ENCODE peak calls at places on chromosomes 12 and 14, in six cellular contexts. A is IMR-90, Y is GM12878, W is HepG2, E is PC-3, H is colonic mucosa. X is an unnamed sample.
A peak's percentile ranks its signal among the peaks of the same experiment; 100 is the strongest.

GRCh38 chr14:98984719-98985041 is 287.3 kb downstream of the BCL11B start:
- DNase-seq in A (no peak), H (peak; percentile 25), E (no peak), W (no peak), Y (no peak), X (no peak)

GRCh38 chr12:19223695-19224094 is 94.2 kb downstream of the PLEKHA5 start:
- DNase-seq in E (no peak), Y (no peak), W (no peak), A (peak; percentile 83), H (no peak), X (peak; percentile 90)

GRCh38 chr12:9760699-9761406 is at the start of gene CD69:
- DNase-seq in E (no peak), H (peak; percentile 49), Y (peak; percentile 95), A (no peak), W (no peak), X (no peak)

GRCh38 chr14:37618498-37619041 is 23.1 kb downstream of the TTC6 start:
- DNase-seq in E (no peak), W (peak; percentile 50), Y (no peak), H (no peak), A (no peak), X (no peak)

GRCh38 chr14:32531942-32532341 is 202.8 kb downstream of the AKAP6 start:
- DNase-seq in H (no peak), W (no peak), A (no peak), Y (no peak), E (no peak), X (no peak)

GRCh38 chr14:22981090-22982012 is 1.0 kb downstream of the AJUBA start:
- DNase-seq in Y (no peak), H (no peak), E (peak; percentile 43), A (no peak), W (no peak), X (no peak)

GRCh38 chr12:88575361-88575959 is 4.8 kb downstream of the KITLG start:
- DNase-seq in A (no peak), W (no peak), Y (no peak), E (no peak), H (no peak), X (no peak)

GRCh38 chr14:68705741-68706283 is 87.1 kb downstream of the ZFP36L1 start:
- DNase-seq in A (no peak), E (no peak), Y (no peak), H (peak; percentile 89), W (no peak), X (no peak)

GRCh38 chr12:6960291-6961277 is 9.4 kb downstream of the PTPN6 start:
- DNase-seq in E (no peak), H (peak; percentile 45), Y (no peak), W (no peak), A (peak; percentile 38), X (peak; percentile 16)

GRCh38 chr14:84670801-84671200 is 859.1 kb upstream of the FLRT2 start:
- DNase-seq in Y (no peak), H (no peak), W (no peak), E (no peak), A (no peak), X (no peak)

GRCh38 chr14:103562135-103562384 is 397 bp downstream of the BAG5 start:
- DNase-seq in H (no peak), Y (no peak), A (no peak), W (no peak), E (peak; percentile 20), X (no peak)

GRCh38 chr12:114508529-114509129 is 102.7 kb upstream of the TBX5 start:
- DNase-seq in A (peak; percentile 79), H (peak; percentile 61), W (peak; percentile 71), E (peak; percentile 75), Y (peak; percentile 16), X (peak; percentile 36)

GRCh38 chr14:54567224-54567633 is 301 bp downstream of the SAMD4A start:
- DNase-seq in A (no peak), E (no peak), W (no peak), Y (no peak), H (peak; percentile 56), X (peak; percentile 27)

GRCh38 chr12:118866346-118866745 is 115.0 kb upstream of the SRRM4 start:
- DNase-seq in Y (no peak), W (no peak), E (peak; percentile 30), H (no peak), A (no peak), X (no peak)

GRCh38 chr14:104331871-104332605 is 193.7 kb downstream of the KIF26A start:
- DNase-seq in A (no peak), E (no peak), W (no peak), Y (no peak), H (peak; percentile 16), X (no peak)

GRCh38 chr14:99663716-99664635 is 19.0 kb downstream of the HHIPL1 start:
- DNase-seq in A (no peak), W (no peak), Y (no peak), E (no peak), H (no peak), X (no peak)

GRCh38 chr12:122932207-122932606 is 34.1 kb downstream of the ABCB9 start:
- DNase-seq in H (no peak), W (no peak), Y (no peak), A (no peak), E (no peak), X (no peak)

DNA sequence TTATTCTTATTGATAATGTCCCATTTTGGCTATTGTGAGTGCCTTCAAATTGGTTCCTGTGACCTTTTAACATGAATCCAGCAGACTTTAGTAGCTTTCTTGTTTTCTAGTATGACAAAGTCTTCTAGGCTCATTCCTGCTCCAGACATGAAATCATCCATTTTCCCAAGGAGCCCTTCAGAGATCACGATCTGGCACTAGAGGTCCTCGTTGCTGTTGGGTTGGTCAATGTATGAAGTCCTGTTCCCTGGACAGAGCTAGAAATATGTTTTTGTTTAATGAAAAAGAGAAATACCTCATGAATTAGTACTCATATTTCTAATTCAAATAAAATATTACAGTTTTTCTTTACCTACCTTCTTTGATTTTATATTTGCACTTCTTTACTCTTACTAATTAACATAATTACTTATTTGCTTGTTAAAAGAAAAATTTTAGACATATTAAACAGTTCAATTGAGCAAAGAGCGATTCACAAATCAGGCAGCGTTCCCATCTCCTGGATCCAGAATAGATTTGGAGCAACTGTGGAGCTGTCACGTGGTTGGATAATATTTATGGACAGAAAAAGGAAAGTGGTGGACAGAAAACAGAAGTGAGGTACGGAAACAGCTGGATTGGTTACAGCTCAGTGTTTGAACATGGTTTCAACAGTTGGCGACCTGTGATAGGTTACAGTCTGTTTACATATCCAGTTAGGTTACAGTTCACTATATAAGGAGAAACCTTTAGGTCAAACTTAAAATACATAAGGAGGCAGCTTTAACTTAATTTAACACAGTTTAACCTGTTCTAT is 19.8 kb upstream of the FAM234B start:
- DNase-seq in W (peak; percentile 11), H (no peak), A (peak; percentile 82), E (no peak), Y (no peak), X (no peak)
- H3K9ac ChIP-seq in W (no peak overlapping the region), H (no peak overlapping the region), A (no peak overlapping the region), E (no peak overlapping the region), Y (no peak overlapping the region), X (no peak overlapping the region)

GRCh38 chr12:69342407-69342806 is 5.8 kb upstream of the LYZ start:
- DNase-seq in Y (no peak), E (no peak), W (no peak), H (no peak), A (no peak), X (no peak)
- H3K27ac ChIP-seq in Y (no peak overlapping the region), E (no peak overlapping the region), W (peak overlapping the region; percentile 37), H (no peak overlapping the region), A (no peak overlapping the region), X (no peak overlapping the region)

GRCh38 chr12:125633686-125634085 is 568.5 kb downstream of the AACS start:
- DNase-seq in Y (no peak), W (no peak), A (no peak), H (no peak), E (no peak), X (no peak)
- TF ChIP-seq CTCF in Y (no peak), W (no peak), A (no peak), H (no peak), E (no peak), X (no peak)

DNA sequence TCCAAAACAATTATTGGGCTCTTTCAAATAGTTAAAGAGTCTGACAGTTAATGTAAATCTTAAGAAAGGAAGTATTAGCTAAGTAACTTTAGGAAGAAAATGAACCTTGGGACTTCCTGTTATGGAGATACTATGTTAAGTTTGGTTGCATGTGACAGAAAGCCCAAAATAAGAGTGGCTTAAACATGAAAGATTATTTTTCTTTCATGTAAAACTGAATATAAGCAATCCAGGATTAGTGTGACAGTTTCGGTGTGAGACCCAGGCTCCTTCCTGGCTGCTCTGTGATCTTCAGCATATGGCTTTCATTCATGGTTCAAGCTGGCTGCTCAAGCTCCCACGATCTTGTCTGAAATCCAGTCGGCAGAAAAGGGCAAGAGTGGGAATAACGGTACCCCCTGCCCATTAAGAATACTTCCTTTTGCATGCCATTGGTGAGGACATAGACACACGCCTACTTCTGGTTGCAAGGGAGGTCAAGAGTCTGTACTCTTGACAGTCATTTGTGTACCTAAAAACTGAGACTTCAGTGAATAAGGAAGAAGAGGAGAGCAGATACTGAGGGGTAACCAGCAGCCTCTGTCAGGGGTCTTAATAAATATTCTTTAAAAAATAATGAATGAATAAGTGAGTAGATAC is 2.2 kb upstream of the RPAP3 start:
- DNase-seq in Y (no peak), W (no peak), H (no peak), E (no peak), A (no peak), X (no peak)
- H3K9ac ChIP-seq in Y (peak overlapping the region; percentile 4), W (no peak overlapping the region), H (no peak overlapping the region), E (no peak overlapping the region), A (no peak overlapping the region), X (no peak overlapping the region)

DNA sequence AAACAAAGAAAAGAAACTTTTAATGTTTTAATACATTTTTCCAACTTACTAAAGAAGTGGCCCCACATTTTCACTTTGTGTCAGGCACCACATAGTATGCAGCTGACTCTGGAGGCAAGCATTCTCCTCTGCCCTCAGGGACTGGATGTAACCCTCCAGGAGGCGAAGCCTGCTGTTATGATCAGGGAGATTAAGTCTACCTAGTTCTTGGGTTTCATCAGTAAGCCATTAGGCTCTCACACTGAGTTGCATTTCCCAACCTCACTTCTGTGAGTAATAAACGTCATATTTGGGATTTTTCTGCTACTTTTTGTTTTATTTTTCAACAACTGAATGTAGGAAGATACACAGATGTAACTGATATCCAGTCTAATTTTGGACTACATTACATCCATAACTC is 101.2 kb upstream of the LRFN5 start:
- DNase-seq in Y (no peak), E (no peak), A (no peak), W (no peak), H (no peak), X (no peak)
- H3K27ac ChIP-seq in Y (no peak overlapping the region), E (no peak overlapping the region), A (no peak overlapping the region), W (no peak overlapping the region), H (no peak overlapping the region), X (no peak overlapping the region)

GRCh38 chr12:10771132-10771733 is 31.2 kb downstream of the TAS2R7 start:
- DNase-seq in A (peak; percentile 51), Y (no peak), E (peak; percentile 56), H (no peak), W (peak; percentile 24), X (peak; percentile 10)
- TF ChIP-seq CTCF in A (peak; percentile 87), Y (peak; percentile 66), E (peak; percentile 69), H (peak; percentile 53), W (peak; percentile 66), X (peak; percentile 68)

DNA sequence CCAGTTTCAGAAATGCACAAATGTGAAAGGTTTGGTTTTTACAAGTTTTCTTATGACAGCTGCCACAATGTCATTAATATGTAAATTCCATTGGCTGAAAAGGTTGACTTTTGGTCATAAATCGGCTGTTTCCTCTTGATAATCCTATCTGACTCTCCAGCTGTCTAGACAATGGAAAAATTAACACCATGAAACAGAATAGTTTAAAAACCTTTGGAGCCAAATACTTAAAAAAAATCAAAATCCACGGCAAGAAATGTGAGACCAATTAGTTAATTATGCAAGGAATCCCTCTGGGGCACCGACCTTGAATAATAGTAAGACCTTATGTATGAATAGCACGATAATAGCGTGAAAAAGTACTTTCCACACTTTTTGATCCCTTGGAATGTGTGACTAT is 138.0 kb downstream of the ZNF664 start:
- DNase-seq in H (no peak), W (no peak), E (no peak), Y (no peak), A (no peak), X (no peak)
- H3K9ac ChIP-seq in H (no peak overlapping the region), W (no peak overlapping the region), E (no peak overlapping the region), Y (no peak overlapping the region), A (no peak overlapping the region), X (no peak overlapping the region)